ENCODE peak calls at places on chromosomes 16 and 17, in nine cellular contexts. Q is cardiac muscle cell; T is coronary artery; S is HL-60; Y is CD4-positive, CD25-positive, alpha-beta regulatory T cell; R is IMR-90; M is MM.1S; G is fibroblast of lung; J is lower lobe of right lung. U is an unnamed sample.

GRCh38 chr17:27754549-27754948 is 45.8 kb downstream of the NOS2 start:
- DNase-seq in M (no peak), R (no peak), Q (no peak), J (no peak), Y (no peak), G (no peak), T (peak; percentile 41), S (no peak), U (no peak)

GRCh38 chr16:58026139-58026704 is 668 bp downstream of the MMP15 start:
- DNase-seq in J (peak; percentile 69), G (peak; percentile 56), T (no peak), Y (no peak), S (no peak), M (no peak), Q (no peak), R (peak; percentile 17), U (no peak)

GRCh38 chr17:9512323-9513168 is 63.1 kb downstream of the STX8 start:
- DNase-seq in J (no peak), Q (no peak), G (peak; percentile 70), M (no peak), Y (no peak), R (peak; percentile 76), T (no peak), S (no peak), U (no peak)

GRCh38 chr16:72247821-72248253 is 75.9 kb upstream of the PMFBP1 start:
- DNase-seq in J (no peak), Y (no peak), G (peak; percentile 38), R (peak; percentile 29), T (no peak), Q (no peak), M (no peak), S (no peak), U (no peak)

GRCh38 chr16:1534021-1535020 is 855 bp downstream of the TMEM204 start:
- DNase-seq in Y (no peak), S (no peak), T (no peak), R (peak; percentile 11), Q (no peak), J (no peak), M (no peak), G (peak; percentile 13), U (no peak)

GRCh38 chr17:57684711-57685498 is 60.2 kb downstream of the CCDC182 start:
- DNase-seq in Y (no peak), R (no peak), T (peak; percentile 53), M (no peak), J (no peak), G (no peak), S (no peak), Q (no peak), U (no peak)

GRCh38 chr17:7858487-7858832 is 657 bp downstream of the CYB5D1 start:
- DNase-seq in Y (no peak), Q (peak; percentile 62), M (peak; percentile 61), G (peak; percentile 49), T (peak; percentile 74), R (peak; percentile 44), S (no peak), J (peak; percentile 57), U (peak; percentile 25)

GRCh38 chr17:78697122-78697845 is 84.8 kb downstream of the CYTH1 start:
- DNase-seq in T (no peak), J (no peak), Q (no peak), R (peak; percentile 56), M (no peak), Y (no peak), G (peak; percentile 17), S (no peak), U (no peak)

GRCh38 chr17:68953340-68953997 is 1.7 kb downstream of the ABCA8 start:
- DNase-seq in J (no peak), G (no peak), S (no peak), T (no peak), R (no peak), Y (no peak), M (no peak), Q (no peak), U (no peak)

GRCh38 chr16:81291117-81291516 is 23.6 kb upstream of the GAN start:
- DNase-seq in S (no peak), G (no peak), J (no peak), T (no peak), M (no peak), Y (no peak), Q (no peak), R (no peak), U (no peak)

GRCh38 chr17:49204521-49204920 is 5.9 kb downstream of the GNGT2 start:
- DNase-seq in Y (no peak), S (no peak), J (no peak), M (no peak), G (no peak), T (no peak), R (peak; percentile 28), Q (no peak), U (no peak)

GRCh38 chr16:84608281-84608680 is 9.6 kb downstream of the COTL1 start:
- DNase-seq in G (no peak), R (no peak), Y (no peak), T (no peak), Q (no peak), S (peak; percentile 16), M (no peak), J (no peak), U (no peak)

GRCh38 chr17:63571632-63572310 is 21.5 kb downstream of the DCAF7 start:
- DNase-seq in M (no peak), S (peak; percentile 74), Y (no peak), T (no peak), Q (peak; percentile 45), J (no peak), G (peak; percentile 85), R (peak; percentile 93), U (no peak)

GRCh38 chr16:75252946-75253911 is 1.8 kb upstream of the BCAR1 start:
- DNase-seq in J (peak; percentile 46), R (peak; percentile 74), T (no peak), Y (no peak), M (no peak), Q (no peak), G (peak; percentile 52), S (no peak), U (no peak)

GRCh38 chr17:64505320-64506200 is 529 bp downstream of the DDX5 start:
- DNase-seq in M (peak; percentile 83), T (peak; percentile 95), R (peak; percentile 82), Y (peak; percentile 77), J (peak; percentile 93), Q (peak; percentile 89), S (peak; percentile 48), G (peak; percentile 92), U (peak; percentile 93)

GRCh38 chr17:64063766-64064224 is 43.4 kb upstream of the ICAM2 start:
- DNase-seq in M (no peak), S (peak; percentile 47), T (no peak), J (peak; percentile 90), Y (no peak), Q (peak; percentile 79), G (peak; percentile 44), R (peak; percentile 27), U (peak; percentile 29)

GRCh38 chr16:66026211-66026610 is 340.3 kb upstream of the CDH5 start:
- DNase-seq in Y (no peak), R (no peak), J (no peak), M (no peak), S (no peak), Q (peak; percentile 33), G (no peak), T (peak; percentile 58), U (no peak)

GRCh38 chr17:74773871-74774286 is 2.3 kb downstream of the NAT9 start:
- DNase-seq in J (no peak), S (no peak), R (peak; percentile 55), M (no peak), Y (no peak), Q (no peak), T (no peak), G (no peak), U (no peak)

GRCh38 chr16:23424292-23424958 is 28.6 kb downstream of the COG7 start:
- DNase-seq in R (peak; percentile 33), J (peak; percentile 64), Q (no peak), T (no peak), G (peak; percentile 23), S (no peak), Y (no peak), M (no peak), U (no peak)

GRCh38 chr16:8581923-8582580 is 8.3 kb downstream of the TMEM114 start:
- DNase-seq in Q (no peak), Y (no peak), S (no peak), J (peak; percentile 76), R (no peak), M (peak; percentile 68), G (no peak), T (no peak), U (no peak)

DNA sequence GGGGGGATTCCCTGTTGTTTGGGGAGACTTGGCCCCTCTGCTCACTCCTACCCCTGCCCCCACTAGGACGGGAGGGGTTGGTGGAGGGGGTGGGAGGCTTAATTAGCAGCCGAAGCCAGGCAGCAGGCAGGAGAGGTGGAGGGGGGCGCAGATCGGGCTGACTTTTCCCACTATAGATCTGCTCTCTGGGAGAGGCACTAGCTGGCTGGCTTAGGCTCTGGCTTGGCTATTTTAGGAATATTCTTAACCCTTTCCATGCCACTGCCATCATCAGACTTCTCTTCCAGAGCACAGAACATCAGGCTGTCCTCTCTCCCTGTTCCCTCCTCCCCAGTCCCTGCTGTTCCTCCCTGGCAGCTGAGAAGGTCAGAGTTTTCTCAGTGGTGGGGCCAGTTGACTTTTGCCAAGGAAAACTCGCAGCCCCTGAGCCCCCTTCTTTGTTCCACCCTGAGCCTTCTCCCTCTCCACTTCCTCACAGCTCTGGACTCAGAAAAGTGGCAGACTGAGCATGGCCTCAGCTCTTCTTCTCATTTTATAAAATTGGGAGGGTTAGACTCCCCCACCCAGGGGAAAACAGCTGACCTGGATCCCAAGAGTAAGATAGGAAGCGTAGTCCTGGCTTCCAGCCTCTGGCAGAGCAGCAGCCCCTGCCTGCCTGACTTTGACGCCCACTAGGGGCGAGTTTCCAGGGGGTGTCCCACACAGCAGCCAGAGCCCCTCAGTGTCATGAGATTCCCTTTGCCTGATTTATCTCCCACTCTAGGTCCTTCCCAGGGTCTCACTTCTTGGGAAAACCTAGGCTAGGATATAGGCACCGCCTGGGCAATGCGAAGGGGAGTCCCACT is 9.9 kb upstream of the C1QL1 start:
- DNase-seq in J (no peak), M (no peak), R (no peak), S (no peak), G (no peak), T (no peak), Y (no peak), Q (peak; percentile 75), U (no peak)
- H3K27ac ChIP-seq in J (no peak overlapping the region), M (no peak overlapping the region), R (no peak overlapping the region), S (no peak overlapping the region), G (no peak overlapping the region), T (no peak overlapping the region), Y (no peak overlapping the region), Q (peak overlapping the region; percentile 93), U (no peak overlapping the region)

GRCh38 chr17:15240617-15241016 is 24.5 kb downstream of the PMP22 start:
- DNase-seq in Y (no peak), T (no peak), G (no peak), R (peak; percentile 37), J (no peak), Q (no peak), M (no peak), S (no peak), U (no peak)
- H3K27ac ChIP-seq in Y (no peak overlapping the region), T (no peak overlapping the region), G (no peak overlapping the region), R (no peak overlapping the region), J (no peak overlapping the region), Q (peak overlapping the region; percentile 59), M (no peak overlapping the region), S (no peak overlapping the region), U (no peak overlapping the region)

GRCh38 chr16:29821663-29822115 is 1.4 kb downstream of the MVP start:
- DNase-seq in S (no peak), T (peak; percentile 74), R (peak; percentile 79), Y (no peak), M (no peak), J (peak; percentile 62), G (peak; percentile 80), Q (no peak), U (no peak)
- H3K27ac ChIP-seq in S (no peak overlapping the region), T (peak overlapping the region; percentile 87), R (peak overlapping the region; percentile 88), Y (peak overlapping the region; percentile 87), M (peak overlapping the region; percentile 80), J (peak overlapping the region; percentile 89), G (peak overlapping the region; percentile 94), Q (no peak overlapping the region), U (peak overlapping the region; percentile 56)

GRCh38 chr17:55749985-55750384 is 866 bp upstream of the PCTP start:
- DNase-seq in M (no peak), R (no peak), Q (no peak), S (no peak), T (no peak), J (no peak), Y (no peak), G (no peak), U (no peak)
- H3K27ac ChIP-seq in M (no peak overlapping the region), R (no peak overlapping the region), Q (no peak overlapping the region), S (no peak overlapping the region), T (peak overlapping the region; percentile 87), J (peak overlapping the region; percentile 92), Y (no peak overlapping the region), G (no peak overlapping the region), U (no peak overlapping the region)